ENCODE peak calls at places on chromosomes 4 and X, in seven cellular contexts. R is AG04449, L is mucosa of descending colon, A is ascending aorta, F is GM12865, J is RWPE1, E is tibial nerve. Z is an unnamed sample.

GRCh38 chr4:140635606-140636005 is 66.8 kb upstream of the UCP1 start:
- DNase-seq in J (peak; percentile 62), F (no peak), R (no peak), A (no peak), L (peak; percentile 64), E (no peak), Z (no peak)

GRCh38 chr4:184282895-184283654 is 65.4 kb upstream of the ENPP6 start:
- DNase-seq in E (peak; percentile 1), R (no peak), J (no peak), F (peak; percentile 97), L (no peak), A (no peak), Z (peak; percentile 74)

GRCh38 chr4:854356-854755 is 28.4 kb upstream of the CPLX1 start:
- DNase-seq in A (no peak), L (no peak), E (no peak), J (no peak), R (no peak), F (no peak), Z (no peak)

GRCh38 chr4:166657261-166657660 is 577.0 kb downstream of the SPOCK3 start:
- DNase-seq in J (no peak), R (peak; percentile 14), E (no peak), L (no peak), A (no peak), F (no peak), Z (no peak)

GRCh38 chr4:175062183-175062592 is 144.0 kb downstream of the ADAM29 start:
- DNase-seq in E (no peak), J (no peak), F (no peak), A (no peak), L (no peak), R (no peak), Z (no peak)

GRCh38 chrX:30659421-30659820 is 6.2 kb downstream of the GK start:
- DNase-seq in L (no peak), J (peak; percentile 57), R (peak; percentile 90), F (no peak), A (no peak), E (no peak), Z (no peak)

GRCh38 chr4:156974264-156974663 is 2.7 kb upstream of the PDGFC start:
- DNase-seq in E (no peak), R (no peak), F (no peak), L (no peak), J (no peak), A (no peak), Z (no peak)

GRCh38 chr4:41058426-41058825 is 155.9 kb downstream of the APBB2 start:
- DNase-seq in A (no peak), F (no peak), J (no peak), E (no peak), R (no peak), L (no peak), Z (no peak)

GRCh38 chrX:54481751-54482150 is 14.3 kb downstream of the FGD1 start:
- DNase-seq in R (no peak), L (no peak), J (no peak), E (no peak), F (no peak), A (no peak), Z (no peak)

GRCh38 chr4:169345207-169345788 is 74.5 kb upstream of the SH3RF1 start:
- DNase-seq in L (no peak), R (no peak), J (peak; percentile 70), F (no peak), E (no peak), A (no peak), Z (no peak)

GRCh38 chrX:78945186-78945912 is at the start of gene P2RY10:
- DNase-seq in R (no peak), A (no peak), F (peak; percentile 80), L (peak; percentile 35), E (no peak), J (no peak), Z (peak; percentile 26)

GRCh38 chr4:67651536-67651935 is 49.4 kb downstream of the UBA6 start:
- DNase-seq in A (no peak), F (no peak), R (no peak), L (no peak), E (no peak), J (no peak), Z (no peak)

GRCh38 chr4:77146426-77147399 is 10.3 kb upstream of the CCNG2 start:
- DNase-seq in A (no peak), R (no peak), L (no peak), J (no peak), F (no peak), E (no peak), Z (no peak)

GRCh38 chr4:66736593-66736992 is 808.7 kb downstream of the CENPC start:
- DNase-seq in L (no peak), F (no peak), E (no peak), R (no peak), J (no peak), A (no peak), Z (no peak)

GRCh38 chrX:15619053-15619772 is 18.5 kb upstream of the ACE2 start:
- DNase-seq in L (peak; percentile 6), F (no peak), R (no peak), J (peak; percentile 73), E (no peak), A (no peak), Z (no peak)

GRCh38 chr4:7206856-7207567 is 14.7 kb downstream of the SORCS2 start:
- DNase-seq in R (peak; percentile 50), L (peak; percentile 31), F (no peak), A (peak; percentile 92), E (peak; percentile 70), J (peak; percentile 74), Z (no peak)

GRCh38 chrX:24332868-24333267 is 19.0 kb upstream of the SUPT20HL2 start:
- DNase-seq in F (no peak), J (no peak), L (no peak), A (no peak), E (no peak), R (no peak), Z (peak; percentile 3)

GRCh38 chrX:136650811-136651210 is 2.9 kb downstream of the CD40LG start:
- DNase-seq in L (no peak), A (no peak), J (no peak), R (no peak), F (no peak), E (no peak), Z (no peak)

GRCh38 chr4:117447925-117448324 is 362.5 kb upstream of the TRAM1L1 start:
- DNase-seq in L (peak; percentile 49), R (no peak), E (no peak), F (peak; percentile 48), J (no peak), A (no peak), Z (peak; percentile 59)
- TF ChIP-seq CTCF in L (no peak), R (no peak), E (no peak), F (peak; percentile 48), J (peak; percentile 18), A (no peak), Z (no peak)

DNA sequence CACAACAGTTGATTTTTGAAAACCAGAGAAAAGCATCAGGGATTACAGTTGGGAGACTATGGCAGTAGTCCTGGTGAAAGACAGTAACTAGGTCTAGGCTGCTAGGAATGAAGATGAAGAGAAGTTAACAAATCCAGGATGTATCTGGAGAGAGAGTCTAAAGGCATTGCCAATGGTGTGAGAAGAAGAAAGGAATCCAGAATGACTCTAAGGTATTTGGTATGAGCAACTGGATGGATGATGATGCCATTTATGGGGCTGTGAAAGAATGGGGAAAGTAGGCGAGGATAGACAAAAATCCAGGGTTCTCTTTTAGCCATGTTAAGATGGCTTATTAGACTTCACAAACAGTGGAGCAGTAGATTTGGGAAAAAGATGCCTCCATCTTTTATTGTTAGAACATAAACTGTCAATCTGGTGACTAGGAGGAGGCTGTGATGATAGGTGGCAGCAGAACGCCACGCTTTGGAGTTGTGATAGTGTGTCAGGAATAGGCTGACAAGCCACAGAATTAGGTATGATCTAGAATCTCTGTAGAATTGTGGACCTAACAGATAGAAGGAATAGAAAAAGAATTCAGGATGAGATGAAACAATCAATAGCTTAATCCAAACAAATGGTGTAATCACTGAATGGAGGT is 27.3 kb upstream of the JADE1 start:
- DNase-seq in J (no peak), F (peak; percentile 49), R (no peak), E (peak; percentile 42), L (peak; percentile 66), A (no peak), Z (peak; percentile 60)
- TF ChIP-seq CTCF in J (no peak), F (peak; percentile 42), R (no peak), E (peak; percentile 14), L (no peak), A (peak; percentile 27), Z (peak; percentile 35)

GRCh38 chr4:90621080-90621479 is 493.9 kb downstream of the CCSER1 start:
- DNase-seq in F (no peak), A (no peak), R (no peak), E (no peak), L (no peak), J (no peak), Z (no peak)
- TF ChIP-seq CTCF in F (no peak), A (no peak), R (no peak), E (no peak), L (no peak), J (no peak), Z (no peak)

GRCh38 chr4:145723336-145723735 is 43.4 kb downstream of the C4orf51 start:
- DNase-seq in A (no peak), F (no peak), R (no peak), J (peak; percentile 53), E (no peak), L (no peak), Z (no peak)
- TF ChIP-seq CTCF in A (no peak), F (peak; percentile 1), R (no peak), J (no peak), E (no peak), L (no peak), Z (no peak)

GRCh38 chrX:17747692-17748091 is 10.4 kb downstream of the SCML1 start:
- DNase-seq in R (no peak), F (no peak), A (no peak), L (no peak), J (no peak), E (no peak), Z (no peak)

GRCh38 chrX:17748684-17749083 is 11.4 kb downstream of the SCML1 start:
- DNase-seq in E (no peak), R (no peak), A (no peak), J (no peak), F (no peak), L (no peak), Z (no peak)

GRCh38 chrX:17743913-17744312 is 6.6 kb downstream of the SCML1 start:
- DNase-seq in F (no peak), R (no peak), J (no peak), L (no peak), E (no peak), A (no peak), Z (no peak)

GRCh38 chrX:17741123-17741511 is 3.8 kb downstream of the SCML1 start:
- DNase-seq in A (no peak), F (no peak), L (peak; percentile 42), E (no peak), J (no peak), R (no peak), Z (no peak)

GRCh38 chrX:17744896-17745523 is 7.7 kb downstream of the SCML1 start:
- DNase-seq in R (no peak), E (no peak), J (no peak), A (no peak), F (no peak), L (no peak), Z (no peak)
- TF ChIP-seq CTCF in R (no peak), E (no peak), J (peak; percentile 59), A (peak; percentile 32), F (no peak), L (no peak), Z (peak; percentile 40)